ENCODE peak calls at places on chromosomes 3 and 15, in five cellular contexts. A is tibial artery, L is fibroblast of lung, O is mammary epithelial cell, M is heart right ventricle. C is an unnamed sample. For H3K4me1, the result is how much of the 10 kb centered on the place peaks cover.

GRCh38 chr3:10223676-10224639 is 24.3 kb upstream of the TATDN2 start:
- DNase-seq in A (no peak), L (no peak), O (no peak), M (no peak), C (no peak)

GRCh38 chr3:150097588-150097890 is 126.8 kb upstream of the PFN2 start:
- DNase-seq in A (no peak), L (peak), O (peak), M (no peak), C (no peak)

GRCh38 chr3:99248130-99248529 is 346.6 kb upstream of the DCBLD2 start:
- DNase-seq in A (no peak), L (peak), O (peak), M (no peak), C (no peak)

GRCh38 chr3:188437921-188438320 is 284.0 kb downstream of the LPP start:
- DNase-seq in A (no peak), L (peak), O (peak), M (no peak), C (no peak)

GRCh38 chr15:79339588-79340314 is 28.8 kb downstream of the TMED3 start:
- DNase-seq in A (no peak), L (peak), O (peak), M (no peak), C (peak)

GRCh38 chr15:81282911-81283310 is 41.0 kb downstream of the STARD5 start:
- DNase-seq in A (peak), L (no peak), O (no peak), M (no peak), C (no peak)

GRCh38 chr3:195752538-195753331 is 32.0 kb downstream of the MUC20 start:
- DNase-seq in A (no peak), L (no peak), O (no peak), M (no peak), C (no peak)

GRCh38 chr3:129623447-129624118 is 17.1 kb upstream of the PLXND1 start:
- DNase-seq in A (peak), L (no peak), O (no peak), M (peak), C (no peak)

GRCh38 chr3:72145506-72146380 is 360.8 kb upstream of the PROK2 start:
- DNase-seq in A (no peak), L (peak), O (peak), M (no peak), C (peak)

GRCh38 chr15:88644741-88645140 is 5.9 kb downstream of the ISG20 start:
- DNase-seq in A (peak), L (no peak), O (no peak), M (no peak), C (no peak)

GRCh38 chr15:77907824-77908751 is 169.4 kb downstream of the TBC1D2B start:
- DNase-seq in A (no peak), L (peak), O (no peak), M (no peak), C (peak)

GRCh38 chr3:148131990-148132638 is 565.6 kb upstream of the AGTR1 start:
- DNase-seq in A (no peak), L (peak), O (no peak), M (no peak), C (no peak)

GRCh38 chr3:170835346-170835745 is 34.6 kb downstream of the RPL22L1 start:
- DNase-seq in A (no peak), L (no peak), O (no peak), M (no peak), C (no peak)

GRCh38 chr3:374459-374858 is 177.9 kb downstream of the CHL1 start:
- DNase-seq in A (no peak), L (no peak), O (no peak), M (no peak), C (no peak)

GRCh38 chr15:70251246-70251990 is 153.7 kb upstream of the TLE3 start:
- DNase-seq in A (peak), L (no peak), O (peak), M (no peak), C (no peak)

GRCh38 chr3:7789324-7789723 is 712.3 kb upstream of the LMCD1 start:
- DNase-seq in A (no peak), L (no peak), O (no peak), M (no peak), C (no peak)

GRCh38 chr15:85095566-85095965 is 113.9 kb downstream of the PDE8A start:
- DNase-seq in A (no peak), L (no peak), O (no peak), M (no peak), C (no peak)

GRCh38 chr15:77646104-77646694 is 13.5 kb upstream of the LINGO1 start:
- DNase-seq in A (no peak), L (no peak), O (peak), M (no peak), C (no peak)

GRCh38 chr3:101229681-101230080 is 90.7 kb downstream of the IMPG2 start:
- DNase-seq in A (no peak), L (no peak), O (no peak), M (no peak), C (no peak)

GRCh38 chr3:81702126-81702525 is 59.3 kb downstream of the GBE1 start:
- DNase-seq in A (no peak), L (no peak), O (no peak), M (no peak), C (no peak)

GRCh38 chr15:31271224-31271635 is 55.4 kb upstream of the KLF13 start:
- DNase-seq in A (peak), L (no peak), O (no peak), M (no peak), C (no peak)

GRCh38 chr3:66473637-66474036 is 27.2 kb downstream of the LRIG1 start:
- DNase-seq in A (no peak), L (peak), O (no peak), M (no peak), C (no peak)

GRCh38 chr15:49858076-49858475 is 237.2 kb downstream of the DTWD1 start:
- DNase-seq in A (no peak), L (no peak), O (no peak), M (no peak), C (no peak)

DNA sequence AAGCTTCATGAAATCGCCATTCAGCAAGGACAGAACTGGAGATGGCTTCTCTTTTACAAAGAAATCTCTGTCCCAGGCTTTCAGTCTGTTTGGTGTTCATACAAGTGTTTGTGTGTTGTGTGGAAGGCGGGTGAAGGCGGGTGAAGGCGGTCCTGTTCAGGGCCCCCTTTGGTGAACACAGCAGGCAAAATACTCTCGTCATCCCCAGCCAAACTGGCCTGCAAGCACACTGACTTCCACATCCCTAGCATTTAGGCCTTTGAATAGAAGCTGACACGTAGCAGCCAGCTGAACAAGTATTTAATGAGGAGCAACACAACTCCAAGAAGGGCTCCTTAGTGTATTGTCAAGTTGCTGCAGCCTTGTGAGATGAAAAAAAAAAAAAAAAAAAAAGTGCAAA is 74.4 kb downstream of the TGFBR2 start:
- DNase-seq in A (no peak), L (peak), O (no peak), M (peak), C (no peak)
- H3K4me1 ChIP-seq in A (under half), L (under half), O (under half), M (half or more), C (under half)

GRCh38 chr3:119310052-119310451 is 15.9 kb downstream of the ARHGAP31 start:
- DNase-seq in A (no peak), L (peak), O (peak), M (no peak), C (peak)
- H3K4me3 ChIP-seq in A (no peak), L (no peak), O (no peak), M (no peak), C (no peak)

DNA sequence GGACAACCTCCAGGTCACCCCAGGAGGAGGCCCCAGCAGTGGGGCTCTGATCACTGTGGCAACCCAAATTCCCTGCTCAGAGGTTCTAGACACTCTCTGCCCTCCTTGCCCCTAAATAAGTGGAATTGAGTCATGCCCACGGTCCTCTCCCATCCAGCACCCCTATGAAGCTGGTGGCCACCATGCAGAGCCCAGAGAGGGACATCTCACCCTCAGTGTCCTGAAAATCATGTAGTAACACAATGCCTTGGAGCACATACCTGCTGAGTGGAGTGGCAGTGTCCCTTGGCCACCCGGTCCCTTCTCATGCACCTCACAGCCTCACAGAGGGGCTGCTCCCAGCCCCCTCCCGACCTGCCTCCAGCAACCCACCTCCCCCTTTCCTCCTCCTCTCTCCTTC is 114.3 kb upstream of the MEF2A start:
- DNase-seq in A (no peak), L (no peak), O (no peak), M (no peak), C (no peak)
- H3K27ac ChIP-seq in A (peak), L (no peak), O (no peak), M (peak), C (no peak)

GRCh38 chr15:99438222-99438592 is 127.6 kb upstream of the MEF2A start:
- DNase-seq in A (no peak), L (no peak), O (no peak), M (no peak), C (no peak)
- H3K4me1 ChIP-seq in A (under half), L (under half), O (under half), M (half or more), C (under half)

GRCh38 chr3:185928532-185928931 is 9.3 kb downstream of the TRA2B start:
- DNase-seq in A (no peak), L (no peak), O (no peak), M (no peak), C (no peak)
- H3K4me3 ChIP-seq in A (no peak), L (peak), O (no peak), M (peak), C (no peak)